ENCODE peak calls at places on chromosomes 12 and 14, in eight cellular contexts. S is IMR-90, T is mammary epithelial cell, E is mesenchymal stem cell, W is neuronal stem cell, H is trophoblast cell, P is neural progenitor cell, L is fibroblast of lung. J is an unnamed sample.

GRCh38 chr12:6950944-6951540 is at the start of gene PTPN6:
- DNase-seq in S (no peak), T (no peak), E (no peak), W (no peak), H (no peak), P (no peak), L (no peak), J (no peak)

GRCh38 chr12:42039146-42039545 is 105.5 kb downstream of the GXYLT1 start:
- DNase-seq in S (peak), T (peak), E (no peak), W (no peak), H (no peak), P (no peak), L (peak), J (peak)

GRCh38 chr12:132560831-132561783 is 49.3 kb downstream of the LRCOL1 start:
- DNase-seq in S (peak), T (peak), E (peak), W (peak), H (peak), P (peak), L (peak), J (peak)

GRCh38 chr12:105106621-105107020 is 910 bp upstream of the WASHC4 start:
- DNase-seq in S (no peak), T (peak), E (no peak), W (no peak), H (peak), P (no peak), L (no peak), J (no peak)

GRCh38 chr14:22303589-22304195 is 285.3 kb downstream of the DAD1 start:
- DNase-seq in S (peak), T (no peak), E (peak), W (no peak), H (peak), P (peak), L (peak), J (peak)

GRCh38 chr12:88952543-88952942 is 372.3 kb upstream of the KITLG start:
- DNase-seq in S (peak), T (peak), E (peak), W (no peak), H (no peak), P (no peak), L (peak), J (peak)

GRCh38 chr14:75293920-75294648 is 15.5 kb downstream of the FOS start:
- DNase-seq in S (peak), T (peak), E (peak), W (peak), H (peak), P (peak), L (peak), J (peak)

GRCh38 chr14:71491925-71492324 is 440.3 kb upstream of the RGS6 start:
- DNase-seq in S (peak), T (peak), E (peak), W (no peak), H (no peak), P (no peak), L (peak), J (peak)

GRCh38 chr12:67915335-67915851 is 73.9 kb upstream of the IFNG-AS1 start:
- DNase-seq in S (no peak), T (no peak), E (no peak), W (no peak), H (no peak), P (no peak), L (no peak), J (no peak)

GRCh38 chr14:70884595-70885342 is 22.5 kb upstream of the PCNX1 start:
- DNase-seq in S (no peak), T (peak), E (no peak), W (no peak), H (no peak), P (no peak), L (peak), J (no peak)

GRCh38 chr14:24309538-24310386 is at the start of gene LTB4R2:
- DNase-seq in S (no peak), T (peak), E (no peak), W (no peak), H (no peak), P (no peak), L (no peak), J (no peak)

GRCh38 chr14:24307575-24308341 is at the start of gene CIDEB:
- DNase-seq in S (peak), T (no peak), E (peak), W (peak), H (peak), P (peak), L (peak), J (peak)

GRCh38 chr14:24308342-24309124 is 756 bp upstream of the CIDEB start:
- DNase-seq in S (no peak), T (no peak), E (no peak), W (no peak), H (no peak), P (no peak), L (no peak), J (no peak)

GRCh38 chr14:24310387-24310665 is 386 bp downstream of the LTB4R2 start:
- DNase-seq in S (no peak), T (no peak), E (no peak), W (no peak), H (no peak), P (no peak), L (no peak), J (no peak)

GRCh38 chr14:24307156-24307574 is 612 bp downstream of the CIDEB start:
- DNase-seq in S (no peak), T (no peak), E (no peak), W (no peak), H (no peak), P (no peak), L (no peak), J (no peak)
- H3K4me3 ChIP-seq in S (no peak), T (no peak), E (no peak), W (no peak), H (no peak), P (no peak), L (no peak), J (no peak)

GRCh38 chr12:52149651-52150241 is 42.1 kb downstream of the KRT80 start:
- DNase-seq in S (no peak), T (peak), E (no peak), W (no peak), H (peak), P (no peak), L (no peak), J (no peak)

GRCh38 chr12:52151859-52152783 is 39.7 kb downstream of the KRT80 start:
- DNase-seq in S (peak), T (peak), E (peak), W (peak), H (peak), P (peak), L (peak), J (peak)

GRCh38 chr12:52155048-52155868 is 36.6 kb downstream of the KRT80 start:
- DNase-seq in S (no peak), T (peak), E (peak), W (no peak), H (no peak), P (no peak), L (no peak), J (peak)

GRCh38 chr12:52151153-52151858 is 40.5 kb downstream of the KRT80 start:
- DNase-seq in S (no peak), T (no peak), E (no peak), W (no peak), H (no peak), P (no peak), L (no peak), J (no peak)

DNA sequence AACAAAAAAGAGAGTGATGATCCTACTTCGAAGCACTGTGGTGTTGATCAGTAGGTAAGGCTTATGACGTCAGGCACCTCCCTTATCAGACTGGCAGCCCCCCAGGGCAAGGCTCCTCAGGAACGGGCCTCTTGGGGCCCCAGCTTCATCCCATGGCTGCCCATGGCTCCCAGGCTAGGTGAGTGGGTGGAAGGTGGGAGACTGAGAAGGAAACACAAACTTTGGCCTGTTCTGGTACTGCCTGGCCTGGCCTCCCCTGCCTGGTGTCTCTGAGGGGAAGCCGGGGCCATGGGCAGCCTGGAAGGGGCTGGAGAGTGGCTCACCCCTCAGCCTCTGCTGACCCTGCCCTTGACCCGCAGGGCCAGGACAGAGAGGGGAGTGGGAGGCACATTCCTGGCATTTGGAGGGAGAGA is 38.9 kb downstream of the KRT80 start:
- DNase-seq in S (no peak), T (no peak), E (no peak), W (no peak), H (no peak), P (no peak), L (no peak), J (no peak)
- H3K4me2 ChIP-seq in S (no peak), T (peak), E (no peak), W (no peak), H (no peak), P (no peak), L (peak), J (no peak)

GRCh38 chr14:35352274-35353233 is 52.0 kb downstream of the NFKBIA start:
- DNase-seq in S (no peak), T (no peak), E (no peak), W (no peak), H (no peak), P (no peak), L (no peak), J (no peak)
- H3K4me3 ChIP-seq in S (no peak), T (no peak), E (no peak), W (no peak), H (no peak), P (no peak), L (no peak), J (no peak)

GRCh38 chr14:80981156-80981555 is 25.7 kb downstream of the TSHR start:
- DNase-seq in S (no peak), T (no peak), E (no peak), W (no peak), H (no peak), P (no peak), L (no peak), J (no peak)
- H3K4me2 ChIP-seq in S (no peak), T (no peak), E (no peak), W (no peak), H (no peak), P (no peak), L (no peak), J (no peak)

GRCh38 chr14:102826751-102827675 is 49.8 kb downstream of the TRAF3 start:
- DNase-seq in S (no peak), T (no peak), E (no peak), W (no peak), H (peak), P (no peak), L (no peak), J (no peak)

GRCh38 chr14:102825307-102826095 is 48.3 kb downstream of the TRAF3 start:
- DNase-seq in S (no peak), T (no peak), E (no peak), W (no peak), H (no peak), P (no peak), L (no peak), J (no peak)

GRCh38 chr14:102823546-102823945 is 46.3 kb downstream of the TRAF3 start:
- DNase-seq in S (no peak), T (no peak), E (no peak), W (no peak), H (no peak), P (no peak), L (no peak), J (no peak)

GRCh38 chr14:102826161-102826560 is 48.9 kb downstream of the TRAF3 start:
- DNase-seq in S (no peak), T (no peak), E (no peak), W (no peak), H (no peak), P (no peak), L (peak), J (no peak)

DNA sequence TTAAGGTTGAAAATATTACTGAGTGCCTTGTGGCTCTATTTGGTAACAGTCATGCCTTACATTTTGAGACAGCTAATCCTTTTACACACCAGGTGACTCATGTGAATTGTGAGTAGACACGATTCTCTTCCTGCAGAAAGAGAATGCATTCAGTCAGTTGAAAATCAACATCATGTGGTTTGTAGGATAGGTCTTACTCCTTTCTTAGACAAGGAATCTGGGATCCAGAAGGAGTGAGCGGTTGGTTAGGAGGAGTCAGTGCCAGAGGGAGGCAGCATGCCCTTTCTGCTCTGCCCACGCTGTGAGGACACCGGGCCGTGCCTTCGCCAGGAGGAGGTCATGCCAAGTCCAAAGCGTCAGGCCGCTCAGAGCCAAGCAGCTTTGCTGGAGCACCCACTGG is 47.6 kb downstream of the TRAF3 start:
- DNase-seq in S (peak), T (peak), E (peak), W (no peak), H (peak), P (no peak), L (peak), J (peak)
- H3K4me3 ChIP-seq in S (no peak), T (no peak), E (no peak), W (peak), H (no peak), P (no peak), L (no peak), J (no peak)

DNA sequence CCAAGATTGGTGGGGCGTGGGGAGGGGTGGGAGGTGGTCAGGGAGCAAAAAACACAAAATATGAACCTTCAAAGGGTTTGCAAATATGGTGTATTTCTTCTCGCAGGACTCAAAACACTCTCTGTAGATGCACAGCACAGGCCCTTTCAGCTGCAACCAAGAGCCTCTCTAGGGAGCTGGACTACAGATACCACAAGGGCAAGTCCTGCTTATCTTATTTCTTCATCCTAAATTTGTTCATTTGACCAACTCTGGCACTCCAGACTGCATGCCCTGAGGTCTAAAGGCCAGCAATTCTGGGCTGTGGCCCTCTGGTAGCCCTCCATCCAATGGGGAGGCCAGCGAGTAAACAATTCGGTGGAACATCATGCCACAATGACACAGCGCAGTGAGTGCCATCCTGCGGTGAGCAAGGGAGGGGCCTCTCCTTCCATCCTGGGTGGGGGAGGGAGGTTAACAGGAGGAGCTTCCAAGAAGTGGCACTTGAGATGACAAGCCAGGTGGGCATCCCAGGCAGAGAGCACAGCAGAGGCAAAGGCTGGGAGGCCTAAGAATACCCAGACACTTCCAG is 616 bp upstream of the SELPLG start:
- DNase-seq in S (no peak), T (no peak), E (no peak), W (no peak), H (no peak), P (no peak), L (no peak), J (no peak)
- H3K4me2 ChIP-seq in S (no peak), T (no peak), E (no peak), W (no peak), H (no peak), P (no peak), L (no peak), J (no peak)

DNA sequence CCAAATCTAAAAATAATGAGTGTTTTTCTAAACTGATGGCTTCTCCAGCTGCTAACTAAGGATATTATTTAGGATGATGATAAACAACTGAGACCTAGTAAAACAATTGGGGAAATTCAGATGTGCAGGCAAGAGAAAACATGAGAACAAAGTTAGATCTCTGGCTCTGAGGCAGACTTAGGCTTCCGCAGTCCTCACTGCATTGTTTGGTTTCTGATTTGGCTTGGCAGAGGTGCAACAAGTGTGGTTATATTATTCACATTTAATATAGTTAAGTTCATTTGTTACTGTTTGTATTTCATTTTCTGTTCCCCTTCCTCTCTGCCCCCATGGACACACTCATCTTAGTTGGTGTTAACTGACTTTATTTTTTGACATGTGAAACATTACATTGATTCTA is 30.2 kb upstream of the NR1H4 start:
- DNase-seq in S (no peak), T (no peak), E (no peak), W (no peak), H (no peak), P (no peak), L (peak), J (no peak)
- H3K4me3 ChIP-seq in S (no peak), T (no peak), E (no peak), W (no peak), H (no peak), P (no peak), L (no peak), J (no peak)

GRCh38 chr14:106872619-106873446 is 1346.5 kb downstream of the TMEM121 start:
- DNase-seq in S (no peak), T (peak), E (no peak), W (no peak), H (peak), P (no peak), L (no peak), J (peak)
- H3K4me2 ChIP-seq in S (no peak), T (no peak), E (no peak), W (no peak), H (no peak), P (no peak), L (no peak), J (no peak)

GRCh38 chr12:130838951-130839769 is at the start of gene STX2:
- DNase-seq in S (peak), T (peak), E (peak), W (peak), H (peak), P (peak), L (peak), J (peak)

GRCh38 chr12:130838284-130838950 is 633 bp downstream of the STX2 start:
- DNase-seq in S (no peak), T (peak), E (peak), W (peak), H (peak), P (peak), L (peak), J (peak)

GRCh38 chr12:130835436-130835835 is 3.6 kb downstream of the STX2 start:
- DNase-seq in S (no peak), T (no peak), E (no peak), W (no peak), H (no peak), P (no peak), L (no peak), J (no peak)

GRCh38 chr12:130835011-130835410 is 4.0 kb downstream of the STX2 start:
- DNase-seq in S (no peak), T (no peak), E (no peak), W (no peak), H (no peak), P (no peak), L (no peak), J (no peak)

DNA sequence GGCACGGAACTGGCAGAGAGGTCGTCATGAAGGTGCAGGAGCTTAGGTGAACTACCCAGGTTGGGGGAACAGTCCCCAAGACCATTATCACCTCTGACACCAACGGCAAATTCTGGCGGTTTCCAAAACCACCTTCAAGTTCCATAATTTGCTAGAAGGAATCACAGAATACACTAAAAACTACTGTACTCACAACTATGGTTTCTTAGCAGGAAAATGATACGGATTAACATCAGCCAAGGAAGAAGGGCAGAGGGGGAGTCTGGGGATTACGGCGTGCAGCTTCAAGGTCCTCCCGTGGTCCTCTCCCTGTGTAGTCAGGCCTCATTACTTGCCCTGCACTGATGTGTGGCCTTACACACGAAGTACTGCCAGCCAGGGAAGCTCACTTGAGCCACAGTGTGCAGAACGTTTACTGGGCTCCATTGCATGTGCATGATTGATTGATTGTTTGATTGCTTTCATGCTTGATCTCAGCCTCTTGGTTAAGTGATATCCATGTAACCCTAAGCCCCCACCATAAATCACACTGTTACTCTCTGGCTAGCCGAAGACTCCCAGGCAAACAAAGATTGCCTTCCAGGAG is 813 bp upstream of the STX2 start:
- DNase-seq in S (no peak), T (no peak), E (no peak), W (no peak), H (no peak), P (no peak), L (no peak), J (no peak)
- H3K4me3 ChIP-seq in S (peak), T (no peak), E (no peak), W (no peak), H (no peak), P (peak), L (peak), J (peak)